ENCODE peak calls at places on chromosomes 6 and 20, in nine cellular contexts. J is M059J; E is AG04450; K is NCI-H1930; R is NCI-H460; O is activated CD8-positive, alpha-beta memory T cell treated with anti-CD3 and anti-CD28 coated beads, Interleukin-2, amount 50 U/mL, for 4 hours; D is HFFc6; T is bronchial epithelial cell; C is GM13977. P is an unnamed sample.

GRCh38 chr20:3980260-3981131 is 34.9 kb downstream of the RNF24 start:
- DNase-seq in J (peak), D (peak), R (peak), C (peak), E (peak), O (peak), T (peak), K (no peak), P (no peak)

GRCh38 chr6:128597004-128597403 is 76.6 kb upstream of the PTPRK start:
- DNase-seq in E (no peak), O (no peak), D (no peak), T (peak), R (no peak), J (peak), C (no peak), K (no peak), P (no peak)

GRCh38 chr6:143941852-143942627 is 66.0 kb downstream of the PLAGL1 start:
- DNase-seq in K (no peak), J (peak), D (peak), T (peak), R (peak), O (peak), C (peak), E (no peak), P (no peak)

GRCh38 chr20:41769650-41770049 is 151.5 kb upstream of the CHD6 start:
- DNase-seq in R (no peak), J (no peak), C (no peak), D (no peak), T (no peak), O (no peak), E (no peak), K (no peak), P (no peak)

GRCh38 chr6:140401666-140402255 is 1027.3 kb upstream of the CITED2 start:
- DNase-seq in J (peak), T (peak), C (no peak), E (no peak), O (no peak), R (no peak), D (peak), K (no peak), P (no peak)

GRCh38 chr6:162343196-162343901 is 384.2 kb downstream of the PRKN start:
- DNase-seq in E (no peak), K (no peak), D (no peak), T (no peak), C (no peak), R (no peak), O (no peak), J (no peak), P (no peak)

GRCh38 chr6:2877057-2877882 is 25.8 kb downstream of the SERPINB9 start:
- DNase-seq in D (peak), T (peak), O (no peak), K (no peak), J (peak), E (no peak), R (peak), C (no peak), P (no peak)

GRCh38 chr6:31815025-31815838 is at the start of the genes HSPA1A and HSPA1L:
- DNase-seq in E (peak), D (peak), R (peak), C (peak), O (peak), K (peak), J (peak), T (peak), P (peak)

GRCh38 chr6:75204222-75204958 is 1.5 kb downstream of the COL12A1 start:
- DNase-seq in J (peak), T (peak), C (peak), R (peak), K (peak), O (no peak), D (peak), E (peak), P (peak)

GRCh38 chr6:147837540-147837939 is 329.1 kb downstream of the SAMD5 start:
- DNase-seq in K (no peak), R (no peak), O (no peak), C (no peak), T (peak), E (no peak), J (peak), D (no peak), P (no peak)

GRCh38 chr6:4610256-4610655 is 165.9 kb upstream of the CDYL start:
- DNase-seq in O (no peak), D (peak), J (peak), E (no peak), C (no peak), K (no peak), R (no peak), T (no peak), P (no peak)

GRCh38 chr6:1312444-1313363 is 806 bp downstream of the FOXQ1 start:
- DNase-seq in T (no peak), D (no peak), C (peak), K (peak), J (no peak), R (no peak), O (no peak), E (no peak), P (no peak)

GRCh38 chr6:53055873-53056272 is 9.3 kb upstream of the FBXO9 start:
- DNase-seq in C (no peak), J (no peak), R (no peak), K (no peak), O (no peak), E (no peak), T (no peak), D (no peak), P (no peak)